ENCODE peak calls at places on chromosome 4, in ten cellular contexts. L is astrocyte; S is CD4-positive, alpha-beta T cell; B is ovary; Z is AG04450; N is iPS DF 6.9; X is fibroblast of lung; H is heart right ventricle; C is tibial artery; I is adipocyte. O is an unnamed sample. For H3K9me3, the result is how much of the 10 kb centered on the place peaks cover.

GRCh38 chr4:145299380-145300076 is 119.1 kb upstream of the OTUD4 start:
- DNase-seq in C (no peak), H (no peak), B (no peak), X (peak), N (no peak), S (no peak), I (peak), L (peak), Z (no peak), O (peak)

GRCh38 chr4:180688480-180688879 is 1554.7 kb upstream of the TENM3 start:
- DNase-seq in C (no peak), X (peak), Z (no peak), L (no peak), H (no peak), S (no peak), B (no peak), N (no peak), I (no peak), O (no peak)

GRCh38 chr4:185734930-185735329 is 77.1 kb downstream of the SORBS2 start:
- DNase-seq in Z (no peak), N (no peak), X (no peak), H (no peak), S (no peak), L (no peak), B (no peak), C (no peak), I (no peak), O (no peak)

GRCh38 chr4:14874990-14875389 is 127.3 kb upstream of the CPEB2 start:
- DNase-seq in S (no peak), C (no peak), H (no peak), X (no peak), B (no peak), L (no peak), I (no peak), Z (no peak), N (no peak), O (no peak)

GRCh38 chr4:20506827-20507226 is 193.4 kb upstream of the PACRGL start:
- DNase-seq in Z (no peak), C (no peak), L (peak), S (no peak), N (no peak), I (peak), B (no peak), X (peak), H (no peak), O (peak)

GRCh38 chr4:55926610-55927009 is 22.1 kb upstream of the CEP135 start:
- DNase-seq in C (no peak), Z (no peak), X (no peak), N (no peak), L (no peak), H (no peak), S (no peak), I (no peak), B (no peak), O (no peak)

GRCh38 chr4:97432551-97432950 is 710.7 kb downstream of the STPG2 start:
- DNase-seq in C (no peak), X (no peak), S (no peak), N (no peak), Z (no peak), H (no peak), I (no peak), B (no peak), L (no peak), O (no peak)

GRCh38 chr4:153186046-153186728 is 18.1 kb upstream of the TRIM2 start:
- DNase-seq in B (no peak), X (no peak), C (no peak), Z (no peak), I (no peak), S (no peak), N (no peak), H (no peak), L (no peak), O (no peak)

GRCh38 chr4:6297266-6297815 is 27.7 kb downstream of the WFS1 start:
- DNase-seq in S (no peak), C (no peak), L (no peak), B (no peak), Z (no peak), H (no peak), N (no peak), X (no peak), I (no peak), O (no peak)

GRCh38 chr4:4308800-4309441 is 18.9 kb downstream of the ZBTB49 start:
- DNase-seq in S (no peak), N (no peak), X (peak), I (peak), L (peak), Z (no peak), C (no peak), B (no peak), H (no peak), O (peak)

GRCh38 chr4:152021788-152022438 is 261.1 kb upstream of the GATB start:
- DNase-seq in C (no peak), B (no peak), N (no peak), X (no peak), S (no peak), L (no peak), I (no peak), Z (no peak), H (peak), O (no peak)

GRCh38 chr4:107468812-107469211 is 251.2 kb downstream of the PAPSS1 start:
- DNase-seq in B (no peak), C (no peak), N (no peak), Z (no peak), L (no peak), S (no peak), X (no peak), I (no peak), H (no peak), O (no peak)

GRCh38 chr4:174490356-174490969 is 31.8 kb downstream of the HPGD start:
- DNase-seq in Z (no peak), L (peak), X (peak), C (no peak), I (peak), B (no peak), H (no peak), N (no peak), S (no peak), O (peak)

GRCh38 chr4:117800636-117801035 is 233.7 kb upstream of the NDST3 start:
- DNase-seq in X (no peak), N (no peak), C (no peak), B (no peak), H (no peak), Z (no peak), L (no peak), I (no peak), S (no peak), O (no peak)

GRCh38 chr4:40829586-40829985 is 79.8 kb downstream of the NSUN7 start:
- DNase-seq in I (no peak), X (no peak), N (no peak), B (no peak), S (no peak), Z (no peak), H (no peak), C (peak), L (no peak), O (no peak)

GRCh38 chr4:45442466-45442865 is 681.4 kb downstream of the GABRG1 start:
- DNase-seq in S (no peak), Z (no peak), L (no peak), C (no peak), N (no peak), X (no peak), H (no peak), B (no peak), I (no peak), O (no peak)

DNA sequence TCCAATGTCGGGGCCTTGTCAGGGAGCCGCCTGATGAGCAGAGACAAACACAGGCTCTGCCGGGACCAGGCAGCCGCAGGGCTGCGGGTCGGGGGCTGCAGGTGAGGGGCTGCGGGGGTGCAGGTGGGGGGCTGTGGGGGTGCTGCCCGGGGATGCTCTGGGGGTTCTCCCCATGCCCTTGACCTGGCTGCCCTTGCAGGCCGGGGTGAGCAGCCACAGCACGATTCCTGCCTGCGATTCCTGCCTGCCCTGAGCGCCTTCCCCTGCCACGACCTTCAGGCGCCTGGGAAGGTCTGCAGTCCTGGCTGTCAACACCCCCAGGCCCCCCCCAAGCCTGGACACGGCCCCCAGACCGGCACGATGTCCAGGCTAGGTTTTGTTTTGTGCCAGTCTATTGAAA is 106.3 kb downstream of the FAM53A start:
- DNase-seq in B (no peak), L (no peak), C (no peak), S (peak), Z (no peak), H (peak), I (no peak), N (no peak), X (no peak), O (no peak)
- H3K9me3 ChIP-seq in B (under half), L (under half), C (under half), S (under half), Z (under half), H (under half), I (under half), N (under half), X (under half), O (under half)

DNA sequence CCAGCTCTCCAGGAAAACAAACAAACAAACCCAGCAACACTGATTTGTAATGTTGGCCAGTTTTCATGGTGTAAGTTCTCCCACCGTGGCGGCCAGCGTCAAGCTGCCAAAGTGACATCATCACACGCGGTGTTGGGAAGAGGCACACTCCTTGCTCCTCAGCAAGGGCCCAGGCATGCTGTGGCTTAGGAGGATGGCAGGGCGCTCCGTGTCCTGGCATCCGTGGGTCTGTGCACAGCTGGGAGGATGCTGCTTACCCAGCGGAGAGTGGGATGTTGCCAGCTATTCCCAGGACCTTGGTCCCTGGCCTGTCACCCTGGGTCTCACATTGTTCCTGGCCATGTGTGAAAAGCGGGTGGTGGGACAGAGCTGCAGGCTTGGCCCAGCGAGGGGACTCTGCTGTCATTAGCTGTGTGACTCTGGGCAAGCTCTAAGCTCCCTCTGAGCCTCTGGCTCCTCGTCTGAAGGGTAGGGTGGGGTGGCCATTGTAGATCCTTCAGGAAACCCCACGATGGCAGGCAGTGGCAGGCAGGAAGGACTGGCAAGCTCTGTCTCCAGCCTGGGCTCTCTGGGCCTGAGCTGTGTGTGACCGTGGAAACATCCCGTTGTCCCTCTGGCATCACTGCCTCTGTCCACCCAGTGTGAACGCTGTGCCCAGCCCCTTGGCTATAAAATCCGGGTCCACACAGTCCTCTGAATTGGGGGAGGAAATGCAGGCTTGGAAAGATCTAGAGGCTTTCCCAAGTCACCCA is 10.8 kb downstream of the PSAPL1 start:
- DNase-seq in X (peak), S (no peak), I (no peak), H (no peak), Z (no peak), B (no peak), L (peak), C (peak), N (no peak), O (no peak)
- H3K9me3 ChIP-seq in X (under half), S (under half), I (under half), H (under half), Z (under half), B (under half), L (under half), C (under half), N (under half), O (under half)

GRCh38 chr4:190015538-190016368 is 11.3 kb downstream of the FRG2 start:
- DNase-seq in L (no peak), Z (no peak), H (no peak), C (no peak), S (no peak), I (no peak), B (no peak), X (no peak), N (no peak), O (no peak)
- H3K9me3 ChIP-seq in L (under half), Z (under half), H (under half), C (under half), S (under half), I (under half), B (under half), X (under half), N (under half), O (under half)

GRCh38 chr4:149345424-149345823 is 470.2 kb downstream of the IQCM start:
- DNase-seq in H (no peak), N (no peak), B (no peak), Z (no peak), X (no peak), I (no peak), L (no peak), S (no peak), C (no peak), O (no peak)
- H3K9me3 ChIP-seq in H (under half), N (under half), B (under half), Z (under half), X (under half), I (under half), L (under half), S (under half), C (under half), O (under half)